ENCODE peak calls at places on chromosomes 1 and 21, in ten cellular contexts. R, E, X, W, T, V, S, K, C and G are unnamed samples.

GRCh38 chr1:91557039-91557690 is 56.5 kb downstream of the CDC7 start:
- DNase-seq in R (no peak), E (no peak), X (no peak), W (no peak), T (no peak), V (no peak), S (no peak), K (no peak), C (peak), G (no peak)

GRCh38 chr1:154742586-154742985 is 127.5 kb downstream of the KCNN3 start:
- DNase-seq in R (no peak), E (no peak), X (no peak), W (no peak), T (no peak), V (no peak), S (no peak), K (no peak), C (no peak), G (no peak)

GRCh38 chr1:30695481-30695880 is 27.9 kb downstream of the MATN1 start:
- DNase-seq in R (no peak), E (peak), X (peak), W (no peak), T (no peak), V (peak), S (no peak), K (no peak), C (peak), G (no peak)

GRCh38 chr1:35475356-35475755 is 81.8 kb downstream of the KIAA0319L start:
- DNase-seq in R (no peak), E (no peak), X (no peak), W (no peak), T (no peak), V (no peak), S (no peak), K (no peak), C (peak), G (no peak)

GRCh38 chr1:64073705-64074104 is 129.7 kb upstream of the UBE2U start:
- DNase-seq in R (no peak), E (no peak), X (no peak), W (no peak), T (no peak), V (no peak), S (no peak), K (peak), C (no peak), G (no peak)

GRCh38 chr1:175618559-175618958 is 124.8 kb downstream of the TNR start:
- DNase-seq in R (no peak), E (no peak), X (no peak), W (no peak), T (no peak), V (no peak), S (peak), K (no peak), C (no peak), G (no peak)

GRCh38 chr1:160924791-160925651 is 29.6 kb downstream of the ITLN2 start:
- DNase-seq in R (peak), E (no peak), X (no peak), W (no peak), T (no peak), V (no peak), S (no peak), K (no peak), C (no peak), G (no peak)

GRCh38 chr1:41740630-41741239 is 178.0 kb downstream of the HIVEP3 start:
- DNase-seq in R (no peak), E (no peak), X (no peak), W (no peak), T (no peak), V (no peak), S (peak), K (no peak), C (no peak), G (no peak)

GRCh38 chr1:2867861-2868260 is 66.4 kb upstream of the TTC34 start:
- DNase-seq in R (peak), E (no peak), X (no peak), W (no peak), T (no peak), V (no peak), S (no peak), K (no peak), C (no peak), G (no peak)

GRCh38 chr21:41369915-41370839 is 8.3 kb downstream of the MX2 start:
- DNase-seq in R (no peak), E (no peak), X (no peak), W (no peak), T (no peak), V (peak), S (peak), K (no peak), C (no peak), G (no peak)

GRCh38 chr1:55213885-55214213 is 1.3 kb downstream of the USP24 start:
- DNase-seq in R (peak), E (no peak), X (no peak), W (no peak), T (no peak), V (peak), S (no peak), K (no peak), C (no peak), G (no peak)

GRCh38 chr21:33825898-33826297 is 89.7 kb downstream of the ATP5PO start:
- DNase-seq in R (no peak), E (no peak), X (no peak), W (no peak), T (peak), V (no peak), S (no peak), K (no peak), C (peak), G (no peak)

GRCh38 chr1:8825985-8826481 is 8.6 kb upstream of the RERE start:
- DNase-seq in R (no peak), E (peak), X (peak), W (peak), T (peak), V (no peak), S (no peak), K (no peak), C (peak), G (peak)

GRCh38 chr1:99557556-99558256 is 88.2 kb upstream of the PALMD start:
- DNase-seq in R (no peak), E (no peak), X (no peak), W (peak), T (peak), V (no peak), S (no peak), K (peak), C (peak), G (peak)

GRCh38 chr1:193185861-193186714 is at the start of gene B3GALT2:
- DNase-seq in R (no peak), E (peak), X (no peak), W (no peak), T (peak), V (peak), S (no peak), K (no peak), C (peak), G (peak)
- H3K4me3 ChIP-seq in R (peak), E (peak), X (peak), W (peak), T (peak), V (peak), S (no peak), K (no peak), C (peak), G (peak)

GRCh38 chr1:224433041-224433670 is 1.4 kb downstream of the WDR26 start:
- DNase-seq in R (peak), E (no peak), X (peak), W (no peak), T (peak), V (no peak), S (no peak), K (no peak), C (peak), G (peak)

GRCh38 chr1:224435999-224436398 is 1.4 kb upstream of the WDR26 start:
- DNase-seq in R (no peak), E (no peak), X (no peak), W (no peak), T (no peak), V (no peak), S (no peak), K (peak), C (no peak), G (no peak)

GRCh38 chr1:224433671-224434446 is 738 bp downstream of the WDR26 start:
- DNase-seq in R (peak), E (peak), X (peak), W (no peak), T (no peak), V (peak), S (peak), K (no peak), C (peak), G (no peak)

GRCh38 chr1:224435318-224435763 is 744 bp upstream of the WDR26 start:
- DNase-seq in R (no peak), E (no peak), X (no peak), W (peak), T (peak), V (no peak), S (peak), K (peak), C (peak), G (peak)

DNA sequence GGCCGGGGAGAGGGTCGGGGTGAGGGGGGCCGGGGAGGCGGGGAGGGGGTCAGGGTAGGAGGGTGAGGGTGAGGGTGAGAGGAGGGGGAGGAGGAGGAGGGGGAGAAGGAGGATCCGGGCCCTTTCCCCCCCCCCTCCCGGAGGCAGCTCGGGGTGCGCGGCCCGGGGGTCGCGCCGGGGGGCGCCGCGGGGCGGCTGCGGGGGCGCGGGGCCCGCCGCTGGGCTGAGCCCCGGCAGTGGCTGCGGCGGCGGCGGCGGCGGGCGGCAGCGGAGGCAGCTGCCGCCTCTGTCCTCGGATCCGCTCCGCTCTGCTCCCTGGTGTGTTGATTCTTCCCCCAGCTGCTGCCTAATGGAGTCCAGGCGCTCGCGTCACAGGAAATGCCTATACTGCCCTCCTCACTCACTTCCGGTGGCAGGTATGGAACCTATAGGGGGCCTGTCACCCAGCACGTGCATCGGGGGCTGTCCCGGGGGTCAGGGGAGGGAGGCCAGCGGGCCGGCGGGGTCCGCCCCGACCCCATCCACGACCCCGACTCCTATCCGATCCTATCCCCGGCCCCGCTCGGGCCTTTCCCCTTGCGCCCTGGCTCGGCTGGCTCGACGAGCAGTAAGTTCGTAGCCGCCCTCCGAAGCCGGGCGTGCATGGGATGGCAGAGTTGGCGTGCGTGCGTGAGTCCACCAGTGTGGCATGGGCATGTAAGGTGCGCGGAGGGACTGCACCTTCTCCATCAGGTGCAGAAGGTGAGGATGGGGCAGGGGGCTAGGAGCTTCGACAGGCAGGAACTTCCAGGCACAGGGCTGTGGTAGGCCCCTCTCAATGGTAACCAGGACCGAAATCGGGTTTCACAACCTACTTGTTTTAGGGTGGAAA is at the start of gene WDR26:
- DNase-seq in R (peak), E (peak), X (peak), W (no peak), T (peak), V (peak), S (peak), K (peak), C (peak), G (peak)
- TF ChIP-seq CTCF in R (no peak), E (no peak), X (no peak), W (peak), T (no peak), V (no peak), S (peak), K (peak), C (no peak), G (no peak)

DNA sequence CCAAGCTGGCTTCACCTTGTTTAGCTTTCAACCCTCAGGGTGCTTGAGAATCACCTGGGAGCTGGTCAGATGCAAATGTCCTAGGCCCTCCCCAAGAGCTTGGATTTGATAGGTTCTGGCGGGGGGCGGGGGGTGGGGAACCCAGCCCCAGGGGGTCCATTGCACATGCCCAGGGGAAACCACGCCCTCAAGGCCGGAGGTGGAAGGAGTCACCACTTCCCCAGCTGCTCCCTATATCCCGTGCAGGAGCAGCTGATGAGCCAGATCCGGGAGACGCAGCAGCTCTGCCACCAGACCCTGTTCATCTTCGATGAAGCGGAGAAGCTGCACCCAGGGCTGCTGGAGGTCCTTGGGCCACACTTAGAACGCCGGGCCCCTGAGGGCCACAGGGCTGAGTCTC is 5.8 kb downstream of the TOR3A start:
- DNase-seq in R (no peak), E (no peak), X (no peak), W (no peak), T (no peak), V (no peak), S (peak), K (no peak), C (peak), G (peak)
- H3K4me3 ChIP-seq in R (no peak), E (no peak), X (no peak), W (no peak), T (no peak), V (no peak), S (no peak), K (no peak), C (no peak), G (no peak)

GRCh38 chr1:198600906-198601305 is 37.9 kb upstream of the PTPRC start:
- DNase-seq in R (no peak), E (no peak), X (no peak), W (no peak), T (no peak), V (no peak), S (no peak), K (no peak), C (no peak), G (no peak)

GRCh38 chr1:198605426-198605825 is 33.4 kb upstream of the PTPRC start:
- DNase-seq in R (no peak), E (no peak), X (no peak), W (no peak), T (no peak), V (no peak), S (no peak), K (no peak), C (no peak), G (no peak)

GRCh38 chr1:198604973-198605372 is 33.9 kb upstream of the PTPRC start:
- DNase-seq in R (no peak), E (no peak), X (no peak), W (no peak), T (no peak), V (no peak), S (no peak), K (no peak), C (no peak), G (no peak)

GRCh38 chr1:198599749-198600148 is 39.1 kb upstream of the PTPRC start:
- DNase-seq in R (no peak), E (no peak), X (no peak), W (no peak), T (no peak), V (no peak), S (no peak), K (no peak), C (no peak), G (no peak)

GRCh38 chr1:198601936-198602889 is 36.6 kb upstream of the PTPRC start:
- DNase-seq in R (no peak), E (no peak), X (no peak), W (peak), T (peak), V (no peak), S (peak), K (no peak), C (no peak), G (peak)
- TF ChIP-seq CTCF in R (no peak), E (no peak), X (no peak), W (peak), T (no peak), V (no peak), S (no peak), K (no peak), C (no peak), G (no peak)

DNA sequence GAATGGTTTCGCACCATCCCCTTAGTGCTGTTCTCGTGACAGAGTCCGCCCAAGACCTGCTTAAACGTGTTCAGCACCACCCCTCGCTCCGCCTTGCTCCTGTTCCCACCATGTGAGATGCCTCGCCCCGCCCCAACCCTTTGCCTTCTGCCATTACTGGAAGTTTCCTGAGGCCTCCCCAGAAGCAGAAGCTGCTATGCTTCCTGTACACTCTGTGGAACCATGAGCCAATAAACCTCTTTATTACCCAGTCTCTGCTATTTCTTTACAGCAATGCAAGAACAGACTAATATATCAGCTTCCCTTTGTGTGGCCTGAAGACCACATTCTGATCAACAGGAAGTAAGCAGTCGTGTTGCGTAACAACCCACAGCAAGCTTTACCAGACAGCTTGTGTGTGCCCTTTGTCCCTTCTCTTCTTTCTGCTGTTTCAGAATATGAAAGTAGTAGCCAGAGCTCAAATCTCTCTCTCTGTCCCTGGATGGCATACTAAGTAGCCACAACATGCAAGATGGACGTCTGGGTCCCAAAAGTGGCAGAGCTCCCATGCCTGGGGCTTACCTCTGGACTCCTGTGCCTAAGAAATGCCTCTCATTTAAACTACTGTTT is 14.1 kb downstream of the HENMT1 start:
- DNase-seq in R (no peak), E (peak), X (peak), W (peak), T (peak), V (peak), S (peak), K (peak), C (peak), G (peak)
- H3K4me3 ChIP-seq in R (no peak), E (no peak), X (no peak), W (no peak), T (no peak), V (no peak), S (no peak), K (no peak), C (no peak), G (no peak)

DNA sequence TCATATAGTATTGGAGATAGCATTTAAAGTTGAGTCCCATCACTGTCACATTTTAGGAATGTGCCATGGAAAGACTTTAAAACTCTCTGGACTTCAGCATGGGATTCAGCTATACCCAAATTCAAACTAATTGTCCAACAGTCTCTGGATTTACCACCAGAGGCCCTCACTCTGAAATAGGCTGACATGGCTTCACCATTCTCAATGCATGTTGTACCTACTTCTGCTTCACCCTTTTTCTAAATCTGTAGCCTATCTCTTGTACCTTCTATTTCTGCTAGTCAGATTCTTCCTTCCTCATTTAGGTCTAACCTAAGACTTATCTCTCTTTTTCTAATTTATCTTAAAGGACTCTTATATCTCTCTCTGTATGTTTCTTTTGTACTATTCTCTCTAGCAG is 512.7 kb upstream of the ZRANB2 start:
- DNase-seq in R (no peak), E (no peak), X (no peak), W (no peak), T (peak), V (no peak), S (peak), K (no peak), C (peak), G (peak)
- TF ChIP-seq CTCF in R (no peak), E (no peak), X (no peak), W (peak), T (no peak), V (no peak), S (no peak), K (no peak), C (no peak), G (no peak)

DNA sequence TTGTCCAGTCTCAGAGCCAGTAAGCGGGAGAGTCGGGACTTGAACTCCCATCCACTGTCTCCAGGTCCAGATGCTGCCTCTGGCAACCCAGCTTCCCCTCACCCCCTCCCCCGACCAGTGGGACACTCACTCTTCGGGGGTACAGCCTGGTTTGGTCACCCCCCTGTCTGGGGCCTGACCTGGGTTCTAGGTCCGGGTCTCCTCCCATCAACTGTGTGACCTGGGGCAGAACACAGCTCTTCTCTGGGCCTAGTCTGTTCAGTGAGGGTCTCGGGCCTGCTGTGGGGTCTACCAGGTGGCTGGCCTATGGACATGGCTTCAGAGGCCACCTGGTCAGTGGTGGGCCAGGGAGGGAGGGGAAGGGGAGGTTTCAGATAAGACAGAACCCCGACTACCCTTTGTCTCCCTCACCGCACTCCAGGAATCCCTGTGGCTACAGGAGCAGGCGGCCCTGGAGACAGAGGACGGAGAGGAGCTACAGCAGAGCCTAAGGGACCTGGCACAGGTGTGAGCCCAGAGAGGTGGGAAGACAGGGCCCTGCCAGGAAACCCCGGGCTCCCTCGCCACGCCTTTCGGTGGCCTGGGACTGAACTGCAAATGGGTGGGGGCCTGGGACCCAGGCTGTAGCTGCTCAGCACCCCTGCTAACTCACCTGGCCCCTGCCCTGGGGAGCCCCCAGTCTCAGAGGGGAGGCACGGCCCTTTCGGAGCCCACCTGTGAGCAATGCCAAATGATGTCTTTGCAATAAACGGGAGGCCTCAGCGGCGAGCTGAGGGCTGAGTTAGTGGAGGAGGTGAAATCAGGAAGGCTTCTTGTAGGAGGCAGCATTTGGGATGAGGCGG is 4.1 kb upstream of the NBPF3 start:
- DNase-seq in R (peak), E (no peak), X (no peak), W (no peak), T (no peak), V (no peak), S (no peak), K (no peak), C (no peak), G (no peak)
- H3K4me3 ChIP-seq in R (peak), E (peak), X (no peak), W (no peak), T (no peak), V (no peak), S (no peak), K (no peak), C (no peak), G (no peak)

GRCh38 chr21:29267666-29268065 is 31.1 kb upstream of the BACH1 start:
- DNase-seq in R (no peak), E (no peak), X (no peak), W (no peak), T (no peak), V (no peak), S (no peak), K (no peak), C (no peak), G (no peak)
- TF ChIP-seq CTCF in R (no peak), E (no peak), X (no peak), W (no peak), T (no peak), V (no peak), S (no peak), K (no peak), C (no peak), G (no peak)